ENCODE peak calls at places on chromosome 1, in six cellular contexts. D is CD8-positive, alpha-beta T cell; O is heart right ventricle; E is Caco-2; W is adrenal gland; X is astrocyte of the cerebellum. K is an unnamed sample.

GRCh38 chr1:226181996-226182714 is 4.4 kb downstream of the ACBD3 start:
- DNase-seq in D (no peak), O (peak; percentile 23), W (peak; percentile 32), E (no peak), X (peak; percentile 8), K (peak; percentile 14)

GRCh38 chr1:205435904-205436573 is 14.2 kb upstream of the LEMD1 start:
- DNase-seq in W (no peak), X (no peak), O (no peak), D (no peak), E (no peak), K (no peak)

GRCh38 chr1:31507221-31507620 is 69.1 kb upstream of the TINAGL1 start:
- DNase-seq in O (no peak), E (no peak), X (no peak), D (no peak), W (no peak), K (no peak)

GRCh38 chr1:27526569-27527222 is 36.7 kb upstream of the WASF2 start:
- DNase-seq in W (no peak), O (no peak), D (no peak), X (no peak), E (no peak), K (no peak)

GRCh38 chr1:27522148-27522859 is 32.3 kb upstream of the WASF2 start:
- DNase-seq in W (no peak), D (peak; percentile 90), O (no peak), X (no peak), E (no peak), K (no peak)

GRCh38 chr1:53575141-53575947 is 116.1 kb downstream of the DMRTB1 start:
- DNase-seq in D (no peak), O (no peak), X (no peak), W (no peak), E (peak; percentile 16), K (no peak)

GRCh38 chr1:164588388-164589341 is 29.7 kb downstream of the PBX1 start:
- DNase-seq in W (peak; percentile 36), D (no peak), E (peak; percentile 95), X (peak; percentile 72), O (peak; percentile 75), K (no peak)

GRCh38 chr1:209207701-209208286 is 375.7 kb upstream of the CAMK1G start:
- DNase-seq in O (peak; percentile 57), D (no peak), X (peak; percentile 53), W (peak; percentile 58), E (peak; percentile 59), K (peak; percentile 25)

GRCh38 chr1:186595969-186596368 is 84.3 kb downstream of the PTGS2 start:
- DNase-seq in X (no peak), D (no peak), W (no peak), E (no peak), O (no peak), K (no peak)

GRCh38 chr1:228420968-228421826 is 4.5 kb upstream of the TRIM17 start:
- DNase-seq in O (no peak), W (no peak), E (no peak), D (no peak), X (no peak), K (no peak)

GRCh38 chr1:16181887-16182719 is 26.2 kb upstream of the EPHA2 start:
- DNase-seq in E (peak; percentile 86), X (peak; percentile 80), W (peak; percentile 61), O (peak; percentile 88), D (no peak), K (peak; percentile 55)

DNA sequence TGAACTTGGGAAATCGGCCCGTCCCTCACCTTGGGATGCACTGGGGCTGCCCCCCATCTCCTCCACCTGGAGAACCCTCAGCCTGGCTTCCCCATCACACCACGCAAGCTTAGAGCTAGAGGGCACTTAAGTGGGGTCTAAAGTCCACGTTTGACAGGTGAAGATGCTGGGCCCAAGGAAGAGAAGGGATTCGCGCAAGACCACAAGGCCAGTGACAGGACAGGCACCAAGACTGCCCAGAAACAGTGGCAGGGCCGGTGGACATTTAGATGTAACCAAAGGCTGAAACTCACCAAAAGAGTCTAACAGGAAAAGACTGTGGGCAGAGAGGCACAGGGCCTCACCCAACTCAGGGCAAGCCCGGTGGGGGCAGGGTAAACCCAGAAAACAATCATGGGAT is 130.8 kb upstream of the EDN2 start:
- DNase-seq in W (no peak), X (no peak), O (no peak), D (no peak), E (no peak), K (no peak)
- H3K4me3 ChIP-seq in W (no peak overlapping the region), X (no peak overlapping the region), O (no peak overlapping the region), D (no peak overlapping the region), E (no peak overlapping the region), K (no peak overlapping the region)

DNA sequence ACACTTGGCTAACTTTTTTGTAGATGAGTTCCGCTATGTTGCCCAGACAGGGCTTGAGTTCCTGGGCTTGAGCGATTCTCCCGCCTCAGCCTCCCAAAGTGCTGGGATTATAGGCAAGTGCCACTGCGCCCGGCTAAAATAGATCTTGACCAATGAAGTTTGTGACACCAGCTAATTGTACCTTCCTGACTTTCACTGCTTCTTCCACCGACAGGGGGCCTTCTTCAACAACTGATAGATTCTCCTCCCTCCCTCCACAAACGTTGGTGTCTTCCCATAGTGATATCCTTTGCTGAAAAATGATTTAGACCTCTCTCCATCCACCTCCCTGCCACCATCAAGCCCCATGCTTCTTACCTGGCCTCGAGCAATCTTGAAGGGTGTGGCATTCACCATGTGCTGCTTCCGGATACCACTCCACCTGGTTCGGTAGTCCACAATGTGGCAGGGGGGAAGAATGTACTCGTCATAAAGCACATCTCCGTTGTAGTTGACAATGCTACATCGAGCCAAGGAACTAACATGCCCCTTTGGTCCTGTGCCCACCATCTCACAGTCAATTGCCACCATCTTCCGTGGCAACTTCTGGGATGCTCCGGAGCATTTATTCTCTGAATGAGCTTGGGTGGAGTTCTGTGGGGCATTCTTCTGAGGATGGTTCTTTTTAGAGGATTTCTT is 1.6 kb upstream of the METTL25B start:
- DNase-seq in W (no peak), E (peak; percentile 66), D (peak; percentile 56), X (peak; percentile 41), O (peak; percentile 56), K (no peak)
- TF ChIP-seq CTCF in W (peak; percentile 52), E (peak; percentile 60), D (peak; percentile 39), X (peak; percentile 67), O (peak; percentile 55), K (peak; percentile 69)

GRCh38 chr1:13893456-13893855 is 193.5 kb downstream of the PRDM2 start:
- DNase-seq in X (no peak), D (no peak), W (no peak), O (no peak), E (no peak), K (no peak)
- H3K4me3 ChIP-seq in X (no peak overlapping the region), D (no peak overlapping the region), W (peak overlapping the region; percentile 51), O (peak overlapping the region; percentile 42), E (peak overlapping the region; percentile 51), K (no peak overlapping the region)

GRCh38 chr1:170929835-170930554 is 5.3 kb upstream of the MROH9 start:
- DNase-seq in E (no peak), O (peak; percentile 6), W (peak; percentile 26), X (peak; percentile 40), D (no peak), K (peak; percentile 45)
- TF ChIP-seq CTCF in E (peak; percentile 74), O (peak; percentile 73), W (peak; percentile 66), X (peak; percentile 79), D (peak; percentile 80), K (peak; percentile 70)

K was measured in AG09309.